ENCODE peak calls at places on chromosome 11, in six cellular contexts. G, W, C, M, A and Y are unnamed samples.

GRCh38 chr11:125429174-125429707 is 66.8 kb downstream of the FEZ1 start:
- DNase-seq in G (peak; percentile 63), W (no peak), C (peak; percentile 74), M (peak; percentile 35), A (peak; percentile 58), Y (peak; percentile 85)

GRCh38 chr11:129620705-129621104 is 194.9 kb upstream of the TMEM45B start:
- DNase-seq in G (no peak), W (no peak), C (no peak), M (no peak), A (no peak), Y (no peak)

GRCh38 chr11:74636633-74637184 is 44.3 kb downstream of the POLD3 start:
- DNase-seq in G (peak; percentile 22), W (no peak), C (no peak), M (no peak), A (no peak), Y (no peak)

GRCh38 chr11:112223125-112223524 is 3.1 kb upstream of the PTS start:
- DNase-seq in G (no peak), W (no peak), C (no peak), M (no peak), A (no peak), Y (no peak)

GRCh38 chr11:13135385-13136271 is 126.5 kb downstream of the RASSF10 start:
- DNase-seq in G (no peak), W (no peak), C (no peak), M (peak; percentile 96), A (no peak), Y (peak; percentile 41)

GRCh38 chr11:118735203-118735602 is 55.8 kb upstream of the TREH start:
- DNase-seq in G (no peak), W (no peak), C (no peak), M (no peak), A (no peak), Y (no peak)

GRCh38 chr11:75429902-75430691 is 2.9 kb downstream of the KLHL35 start:
- DNase-seq in G (no peak), W (no peak), C (peak; percentile 88), M (no peak), A (no peak), Y (peak; percentile 92)

GRCh38 chr11:10205928-10206327 is 88.1 kb downstream of the SBF2 start:
- DNase-seq in G (no peak), W (no peak), C (no peak), M (no peak), A (no peak), Y (no peak)

GRCh38 chr11:126354631-126355323 is 709 bp upstream of the ST3GAL4 start:
- DNase-seq in G (no peak), W (no peak), C (no peak), M (no peak), A (no peak), Y (no peak)

GRCh38 chr11:117851091-117851490 is 25.4 kb downstream of the FXYD6 start:
- DNase-seq in G (no peak), W (no peak), C (no peak), M (no peak), A (no peak), Y (no peak)

GRCh38 chr11:42572231-42572610 is 739.6 kb upstream of the API5 start:
- DNase-seq in G (no peak), W (no peak), C (no peak), M (no peak), A (no peak), Y (no peak)

GRCh38 chr11:95641506-95641905 is 148.1 kb downstream of the FAM76B start:
- DNase-seq in G (no peak), W (peak; percentile 60), C (no peak), M (no peak), A (no peak), Y (no peak)

GRCh38 chr11:10856689-10857603 is 907 bp downstream of the ZBED5 start:
- DNase-seq in G (no peak), W (peak; percentile 15), C (peak; percentile 42), M (peak; percentile 48), A (no peak), Y (peak; percentile 47)

GRCh38 chr11:2300936-2301630 is 635 bp downstream of the C11orf21 start:
- DNase-seq in G (no peak), W (no peak), C (no peak), M (no peak), A (no peak), Y (no peak)

DNA sequence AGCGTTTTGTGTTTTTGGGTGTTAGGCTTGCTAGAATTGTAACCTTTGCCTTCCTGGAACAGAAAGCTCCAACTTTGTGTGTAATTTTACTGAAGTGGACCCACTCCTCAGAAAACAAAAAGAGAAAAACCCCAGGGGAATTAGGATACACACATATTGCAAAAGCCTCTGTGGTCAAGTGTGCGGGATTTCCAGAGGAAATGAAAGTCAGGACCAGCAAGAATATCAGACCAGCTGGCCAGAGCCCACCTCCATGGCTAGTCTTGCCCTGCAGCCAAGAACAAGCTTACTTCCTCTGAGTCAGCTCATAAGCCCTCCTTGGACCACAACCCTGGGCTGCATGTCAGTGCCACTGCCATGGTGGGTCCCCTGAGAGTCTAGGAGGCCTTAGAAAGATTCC is 37.0 kb upstream of the FTH1 start:
- DNase-seq in G (no peak), W (peak; percentile 66), C (no peak), M (no peak), A (no peak), Y (no peak)
- TF ChIP-seq JUND in G (no peak), W (no peak), C (no peak), M (no peak), A (no peak), Y (no peak)

DNA sequence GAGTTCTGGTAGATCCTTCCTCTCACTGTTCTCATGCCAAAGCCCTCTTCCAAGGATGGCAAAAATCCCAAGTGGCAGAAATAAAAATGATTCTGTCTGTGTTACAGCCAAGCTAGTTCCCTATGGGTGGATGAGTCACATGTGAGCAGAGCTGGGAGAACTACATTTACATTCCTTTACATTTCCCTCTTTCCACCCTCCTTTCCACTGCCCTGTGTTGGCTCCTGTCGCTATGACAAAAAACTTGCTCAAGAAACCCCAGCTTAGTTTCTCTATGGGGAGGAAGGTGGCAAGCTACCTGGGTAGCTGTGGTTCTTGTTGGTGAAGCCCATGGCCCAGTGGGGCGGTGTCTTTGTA is 10.2 kb upstream of the DDB2 start:
- DNase-seq in G (no peak), W (no peak), C (no peak), M (no peak), A (no peak), Y (no peak)
- TF ChIP-seq JUND in G (no peak), W (no peak), C (peak; percentile 51), M (no peak), A (no peak), Y (no peak)

DNA sequence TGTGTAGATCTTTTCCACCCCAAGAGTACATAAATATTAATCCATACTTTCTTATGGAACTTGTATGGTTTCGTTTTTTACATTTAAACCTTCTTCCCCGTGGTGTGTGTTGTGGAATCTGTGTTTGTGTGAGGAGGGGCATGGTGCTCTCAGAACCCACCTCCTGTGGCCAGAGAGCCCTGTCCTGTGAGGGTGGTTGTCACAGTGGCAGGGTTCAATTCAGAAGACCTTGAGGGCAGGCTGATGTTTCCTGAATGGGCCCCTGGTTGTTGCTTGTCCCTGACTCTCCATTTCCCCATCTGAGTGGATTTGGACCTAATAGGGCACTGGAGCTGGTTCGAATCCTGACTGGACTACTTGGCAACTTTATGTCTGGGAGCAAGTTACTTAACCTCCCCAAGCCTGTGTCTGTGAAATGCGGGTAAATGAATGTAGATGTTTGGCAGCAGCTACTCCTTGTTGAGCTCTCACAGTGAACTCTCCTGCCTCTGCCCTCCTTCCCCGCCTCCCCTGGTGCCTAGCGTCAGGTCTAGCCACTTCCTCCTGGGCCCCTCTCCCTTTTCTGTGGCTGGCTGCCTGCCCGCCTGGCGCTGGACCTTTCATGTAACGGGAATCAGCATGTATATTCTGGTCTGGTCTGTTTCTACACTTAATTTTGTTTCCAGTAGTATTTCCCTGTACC is 7.3 kb downstream of the NEAT1 start:
- DNase-seq in G (no peak), W (no peak), C (no peak), M (no peak), A (no peak), Y (peak; percentile 83)
- TF ChIP-seq JUND in G (no peak), W (no peak), C (no peak), M (no peak), A (no peak), Y (no peak)

GRCh38 chr11:68020575-68020974 is 9.9 kb upstream of the NDUFS8 start:
- DNase-seq in G (no peak), W (no peak), C (peak; percentile 82), M (no peak), A (no peak), Y (no peak)
- TF ChIP-seq JUND in G (no peak), W (no peak), C (no peak), M (no peak), A (no peak), Y (no peak)

GRCh38 chr11:48083427-48083826 is 103.1 kb downstream of the PTPRJ start:
- DNase-seq in G (no peak), W (no peak), C (no peak), M (no peak), A (no peak), Y (no peak)
- TF ChIP-seq JUND in G (no peak), W (no peak), C (no peak), M (no peak), A (no peak), Y (no peak)